ENCODE peak calls at places on chromosomes 5 and 9, in six cellular contexts. B is mesendoderm, I is IMR-90, M is H1, S is mesenchymal stem cell, G is neuronal stem cell. T is an unnamed sample.
A peak's percentile ranks its signal among the peaks of the same experiment; 100 is the strongest.

GRCh38 chr9:126482361-126483044 is 131.2 kb upstream of the LMX1B start:
- DNase-seq in M (peak; percentile 79), G (peak; percentile 71), S (peak; percentile 67), I (peak; percentile 41), B (peak; percentile 89), T (no peak)

GRCh38 chr9:85347541-85347940 is 394.2 kb downstream of the AGTPBP1 start:
- DNase-seq in M (no peak), G (no peak), B (no peak), S (no peak), I (no peak), T (no peak)

GRCh38 chr5:100790170-100790665 is 112.9 kb downstream of the ST8SIA4 start:
- DNase-seq in G (peak; percentile 38), I (no peak), M (peak; percentile 55), B (peak; percentile 56), S (no peak), T (peak; percentile 51)

GRCh38 chr9:119370816-119371215 is 1.6 kb upstream of the BRINP1 start:
- DNase-seq in B (peak; percentile 81), S (peak; percentile 25), I (peak; percentile 1), G (peak; percentile 73), M (peak; percentile 87), T (peak; percentile 50)

GRCh38 chr9:20111173-20111843 is 322.5 kb upstream of the SLC24A2 start:
- DNase-seq in M (no peak), S (no peak), I (no peak), B (no peak), G (no peak), T (no peak)

GRCh38 chr5:165457854-165458481 is 1952.5 kb downstream of the MAT2B start:
- DNase-seq in M (no peak), I (peak; percentile 55), B (peak; percentile 70), S (peak; percentile 61), G (peak; percentile 26), T (no peak)

GRCh38 chr9:27352457-27353188 is 55.7 kb upstream of the EQTN start:
- DNase-seq in G (no peak), M (no peak), I (no peak), B (no peak), S (no peak), T (no peak)

GRCh38 chr5:14818931-14819790 is 52.4 kb downstream of the ANKH start:
- DNase-seq in S (peak; percentile 29), G (no peak), B (no peak), I (no peak), M (no peak), T (no peak)

GRCh38 chr5:33275921-33276705 is 164.7 kb upstream of the TARS1 start:
- DNase-seq in M (no peak), B (no peak), G (no peak), I (peak; percentile 3), S (peak; percentile 28), T (no peak)

GRCh38 chr5:55308254-55308836 is 556 bp downstream of the MTREX start:
- DNase-seq in G (peak; percentile 5), S (peak; percentile 52), I (peak; percentile 19), M (no peak), B (peak; percentile 44), T (peak; percentile 26)
- H3K4ac ChIP-seq in G (no peak overlapping the region), S (no peak overlapping the region), I (peak overlapping the region; percentile 92), M (no peak overlapping the region), B (no peak overlapping the region), T (peak overlapping the region; percentile 11)

DNA sequence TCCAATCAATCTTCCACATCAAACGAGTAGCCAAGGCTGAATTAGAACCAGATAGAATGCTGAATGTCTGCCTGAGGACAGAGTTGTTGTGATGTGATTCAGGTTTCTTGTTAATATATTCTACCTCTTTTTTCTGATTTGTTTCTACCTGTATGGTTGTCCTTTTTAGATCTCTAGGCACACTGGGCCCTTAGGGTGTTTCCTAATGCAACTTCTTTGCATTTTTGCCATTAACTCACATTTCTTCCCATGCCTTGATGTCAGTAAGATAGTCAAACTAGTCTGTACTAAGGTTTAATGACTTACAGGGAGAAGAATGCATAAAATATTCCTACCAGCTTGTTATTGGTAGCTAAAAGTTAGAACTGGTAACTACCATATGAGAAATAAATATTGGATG is 413.6 kb downstream of the CCDC171 start:
- DNase-seq in S (no peak), G (no peak), M (no peak), I (no peak), B (no peak), T (peak; percentile 97)
- H3K36me3 ChIP-seq in S (no peaks in the 10 kb centered on the region), G (no peaks in the 10 kb centered on the region), M (no peaks in the 10 kb centered on the region), I (no peaks in the 10 kb centered on the region), B (no peaks in the 10 kb centered on the region), T (no peaks in the 10 kb centered on the region)

GRCh38 chr5:44389410-44389879 is at the start of gene FGF10:
- DNase-seq in S (peak; percentile 22), G (peak; percentile 64), I (no peak), B (peak; percentile 88), M (no peak), T (no peak)

GRCh38 chr5:44387911-44388310 is 1.3 kb downstream of the FGF10 start:
- DNase-seq in I (no peak), S (no peak), B (peak; percentile 53), M (peak; percentile 49), G (no peak), T (no peak)

GRCh38 chr5:44387391-44387790 is 1.8 kb downstream of the FGF10 start:
- DNase-seq in B (peak; percentile 12), I (no peak), G (no peak), S (no peak), M (no peak), T (no peak)

GRCh38 chr5:44388504-44389409 is 463 bp downstream of the FGF10 start:
- DNase-seq in S (peak; percentile 23), G (no peak), I (peak; percentile 2), B (peak; percentile 59), M (peak; percentile 69), T (no peak)

GRCh38 chr5:44390332-44390731 is 1.1 kb upstream of the FGF10 start:
- DNase-seq in S (no peak), M (no peak), B (peak; percentile 6), G (no peak), I (no peak), T (no peak)
- H3K18ac ChIP-seq in S (no peak overlapping the region), M (no peak overlapping the region), B (peak overlapping the region; percentile 52), G (no peak overlapping the region), I (no peak overlapping the region), T (no peak overlapping the region)

GRCh38 chr5:141850183-141850768 is 27.9 kb downstream of the PCDH1 start:
- DNase-seq in B (peak; percentile 81), I (peak; percentile 17), S (no peak), G (peak; percentile 40), M (no peak), T (no peak)

GRCh38 chr5:141849371-141850182 is 28.6 kb downstream of the PCDH1 start:
- DNase-seq in G (peak; percentile 87), I (peak; percentile 51), S (peak; percentile 83), M (peak; percentile 93), B (peak; percentile 93), T (peak; percentile 92)

GRCh38 chr5:141852448-141852847 is 25.8 kb downstream of the PCDH1 start:
- DNase-seq in M (no peak), B (no peak), G (no peak), S (no peak), I (no peak), T (no peak)

GRCh38 chr5:141850786-141851185 is 27.4 kb downstream of the PCDH1 start:
- DNase-seq in S (no peak), M (peak; percentile 66), I (no peak), G (no peak), B (peak; percentile 70), T (peak; percentile 18)

DNA sequence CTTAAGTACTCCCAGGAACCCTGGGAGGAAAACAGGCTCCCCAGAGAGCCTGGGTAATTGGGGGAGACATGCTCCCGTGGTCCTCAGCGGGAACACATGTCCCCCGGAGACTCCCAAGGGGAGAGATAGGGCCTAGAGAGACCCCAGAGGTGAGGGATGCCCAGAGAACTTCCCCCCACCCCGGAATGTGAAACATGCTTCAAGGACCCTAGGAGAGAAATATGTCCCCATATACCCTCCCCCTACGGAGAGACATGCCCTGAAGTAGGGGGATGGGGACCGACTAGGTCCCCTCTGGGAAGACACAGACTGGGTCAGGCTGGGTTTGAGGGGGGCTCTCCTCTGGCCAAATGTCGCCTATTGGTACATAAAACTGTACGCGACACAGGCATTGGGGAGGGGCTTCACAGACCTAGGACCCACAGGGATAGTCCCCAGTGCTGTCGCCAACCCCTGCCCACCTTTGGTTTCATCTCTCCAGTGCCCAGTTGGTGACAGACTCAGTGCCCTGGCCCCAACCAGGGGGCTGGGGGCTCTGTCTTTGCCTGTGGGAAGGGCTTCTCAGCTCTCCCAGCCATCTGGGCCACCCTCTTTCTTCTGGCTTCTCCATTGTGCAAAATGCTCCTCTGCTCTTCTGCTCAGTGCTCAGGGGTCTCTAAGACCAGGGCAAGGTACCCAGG is 26.9 kb downstream of the PCDH1 start:
- DNase-seq in B (no peak), I (no peak), G (no peak), M (no peak), S (no peak), T (no peak)
- H3K4ac ChIP-seq in B (peak overlapping the region; percentile 91), I (peak overlapping the region; percentile 77), G (no peak overlapping the region), M (no peak overlapping the region), S (peak overlapping the region; percentile 15), T (peak overlapping the region; percentile 21)

DNA sequence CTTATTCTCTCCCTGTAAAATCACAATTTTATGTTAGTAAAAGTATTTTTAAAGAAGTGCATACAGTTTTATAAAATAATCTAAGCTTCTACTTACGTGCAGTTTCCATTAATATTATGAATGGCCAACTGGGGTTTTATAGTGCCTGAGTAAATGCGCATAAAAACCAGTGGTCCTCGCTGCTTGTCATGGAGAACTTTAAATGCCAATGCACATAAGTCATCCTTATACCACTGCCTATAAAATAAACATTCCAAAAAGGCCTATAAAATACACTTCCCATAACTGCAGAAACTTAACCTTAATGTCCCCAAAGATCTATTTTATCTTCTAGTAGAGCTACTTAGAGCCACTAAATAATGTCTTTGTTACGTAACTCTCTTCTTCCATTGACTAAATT is 28.5 kb downstream of the GFM2 start:
- DNase-seq in I (peak; percentile 8), B (no peak), M (no peak), G (no peak), S (no peak), T (no peak)
- H3K36me3 ChIP-seq in I (peaks cover 10% of the 10 kb centered on the region), B (peaks cover under 1% of the 10 kb centered on the region), M (peaks cover 6% of the 10 kb centered on the region), G (peaks cover 96% of the 10 kb centered on the region), S (peaks cover 3% of the 10 kb centered on the region), T (peaks cover 7% of the 10 kb centered on the region)

GRCh38 chr9:137351781-137352501 is 49.9 kb upstream of the NRARP start:
- DNase-seq in M (no peak), G (no peak), I (no peak), B (no peak), S (no peak), T (no peak)
- H3K18ac ChIP-seq in M (no peak overlapping the region), G (peak overlapping the region; percentile 65), I (no peak overlapping the region), B (no peak overlapping the region), S (no peak overlapping the region), T (no peak overlapping the region)

DNA sequence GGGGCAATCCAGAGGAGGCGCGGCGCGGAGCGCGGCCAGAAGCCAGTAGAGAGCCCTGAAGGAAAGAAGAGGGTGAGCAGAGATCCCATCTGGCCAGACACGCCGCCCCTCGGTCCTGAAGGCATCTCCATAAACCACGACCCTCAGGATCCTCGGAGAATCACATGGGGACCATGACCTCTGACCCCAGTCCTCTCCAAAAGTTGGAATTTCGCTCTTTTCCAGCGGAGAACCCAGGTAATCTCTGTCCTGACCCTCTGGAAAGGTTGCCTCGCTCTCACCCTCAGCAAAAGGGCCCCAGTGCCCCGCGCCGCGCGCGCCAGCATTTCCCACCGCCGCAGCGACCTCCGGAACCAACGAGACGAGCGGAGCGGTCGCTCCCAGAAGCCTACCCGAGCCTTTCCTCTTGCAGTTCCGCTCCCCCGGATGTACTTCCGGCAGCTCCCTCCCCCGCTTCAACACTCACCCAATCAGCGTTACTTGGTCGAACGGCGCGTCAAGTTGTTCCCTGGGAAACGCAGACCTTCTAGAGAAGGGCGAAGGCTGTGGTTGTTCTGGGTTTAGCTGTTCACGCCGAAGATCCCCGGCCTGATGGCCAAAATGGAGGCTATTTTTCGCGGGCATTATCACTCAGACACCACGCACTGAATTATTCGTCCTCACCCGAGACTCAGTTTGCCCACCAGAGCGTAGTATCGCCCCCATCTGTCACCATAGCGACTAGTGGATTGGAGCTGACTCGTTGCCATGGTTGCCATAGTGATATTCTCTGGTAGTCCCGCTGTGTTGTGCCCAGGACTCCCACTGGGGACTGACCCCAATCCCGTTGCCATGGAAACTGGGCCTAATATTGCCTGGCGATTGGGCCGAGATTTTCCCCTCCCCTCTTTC is at the start of gene STOML2:
- DNase-seq in G (peak; percentile 95), I (peak; percentile 96), B (peak; percentile 99), S (peak; percentile 98), M (peak; percentile 89), T (peak; percentile 93)
- H3K4ac ChIP-seq in G (no peak within 1 kb of the TSS), I (peak within 1 kb of the TSS; percentile 69), B (no peak within 1 kb of the TSS), S (peak within 1 kb of the TSS; percentile 61), M (no peak within 1 kb of the TSS), T (peak within 1 kb of the TSS; percentile 66)